ENCODE peak calls at places on chromosomes 11 and 22, in nine cellular contexts. C is endothelial cell; A is NAMALWA; R is stimulated activated effector memory CD8-positive, alpha-beta T cell treated with anti-CD3 and anti-CD28 coated beads, Interleukin-12 subunit alpha, Interleukin-12 subunit beta, amount 100 ng/mL, for 72 hours; X is T-cell; L is fibroblast of lung; E is ACHN; M is GM12865; K is GM12891. U is an unnamed sample.

GRCh38 chr22:48553119-48553518 is 1274.6 kb downstream of the BRD1 start:
- DNase-seq in C (no peak), A (no peak), R (no peak), X (no peak), L (no peak), E (no peak), M (no peak), K (no peak), U (no peak)

GRCh38 chr22:27247691-27248434 is 553.7 kb downstream of the MN1 start:
- DNase-seq in C (peak; percentile 30), A (no peak), R (no peak), X (no peak), L (peak; percentile 19), E (no peak), M (no peak), K (no peak), U (no peak)

GRCh38 chr22:44404341-44405020 is 91.7 kb upstream of the SHISAL1 start:
- DNase-seq in C (no peak), A (no peak), R (no peak), X (no peak), L (no peak), E (no peak), M (no peak), K (no peak), U (no peak)

GRCh38 chr11:12599408-12600143 is 74.6 kb upstream of the TEAD1 start:
- DNase-seq in C (peak; percentile 42), A (peak; percentile 56), R (peak; percentile 68), X (peak; percentile 20), L (no peak), E (no peak), M (peak; percentile 65), K (peak; percentile 32), U (peak; percentile 55)

GRCh38 chr22:49491726-49492125 is 335.9 kb downstream of the BRD1 start:
- DNase-seq in C (no peak), A (no peak), R (no peak), X (no peak), L (no peak), E (no peak), M (no peak), K (no peak), U (no peak)

GRCh38 chr11:95229199-95230053 is 1.6 kb downstream of the SESN3 start:
- DNase-seq in C (no peak), A (peak; percentile 26), R (no peak), X (no peak), L (peak; percentile 60), E (no peak), M (no peak), K (no peak), U (peak; percentile 21)

GRCh38 chr22:44676441-44677298 is 25.3 kb upstream of the PRR5 start:
- DNase-seq in C (no peak), A (no peak), R (no peak), X (no peak), L (no peak), E (peak; percentile 56), M (no peak), K (no peak), U (no peak)

GRCh38 chr11:65425971-65426838 is 3.6 kb downstream of the NEAT1 start:
- DNase-seq in C (no peak), A (peak; percentile 92), R (no peak), X (no peak), L (peak; percentile 89), E (peak; percentile 42), M (peak; percentile 91), K (no peak), U (peak; percentile 87)

GRCh38 chr22:50613291-50613981 is 12.8 kb downstream of the MAPK8IP2 start:
- DNase-seq in C (no peak), A (no peak), R (no peak), X (no peak), L (peak; percentile 30), E (no peak), M (no peak), K (no peak), U (no peak)

GRCh38 chr11:73991471-73992006 is 8.9 kb upstream of the UCP2 start:
- DNase-seq in C (no peak), A (peak; percentile 34), R (no peak), X (no peak), L (no peak), E (no peak), M (peak; percentile 62), K (no peak), U (peak; percentile 40)

GRCh38 chr11:94171693-94172440 is 43.2 kb downstream of the PANX1 start:
- DNase-seq in C (peak; percentile 68), A (peak; percentile 46), R (peak; percentile 57), X (peak; percentile 19), L (peak; percentile 60), E (peak; percentile 41), M (peak; percentile 49), K (no peak), U (peak; percentile 34)

GRCh38 chr11:103877221-103877620 is 159.2 kb upstream of the DDI1 start:
- DNase-seq in C (no peak), A (no peak), R (no peak), X (no peak), L (peak; percentile 8), E (no peak), M (peak; percentile 19), K (no peak), U (no peak)

GRCh38 chr11:15563054-15563453 is 448.3 kb downstream of the INSC start:
- DNase-seq in C (no peak), A (no peak), R (no peak), X (no peak), L (no peak), E (no peak), M (no peak), K (no peak), U (no peak)

GRCh38 chr11:132982769-132983168 is 549.5 kb downstream of the OPCML start:
- DNase-seq in C (no peak), A (no peak), R (no peak), X (no peak), L (no peak), E (no peak), M (no peak), K (no peak), U (no peak)

GRCh38 chr11:128235446-128235845 is 351.9 kb downstream of the ETS1 start:
- DNase-seq in C (no peak), A (no peak), R (no peak), X (no peak), L (peak; percentile 55), E (no peak), M (no peak), K (no peak), U (no peak)

GRCh38 chr11:36774603-36775002 is 176.6 kb upstream of the RAG2 start:
- DNase-seq in C (no peak), A (no peak), R (no peak), X (no peak), L (peak; percentile 45), E (no peak), M (no peak), K (no peak), U (no peak)